ENCODE peak calls at places on chromosomes 7 and 10, in eight cellular contexts. C is left colon; P is neural crest cell; G is HS-5; H is stimulated activated CD8-positive, alpha-beta memory T cell treated with anti-CD3 and anti-CD28 coated beads, Interleukin-4, amount 100 ng/mL, for 4 hours; F is fibroblast of pulmonary artery; N is esophagus muscularis mucosa; Z is GOT3. T is an unnamed sample.

GRCh38 chr10:7872041-7872442 is 53.7 kb downstream of the TAF3 start:
- DNase-seq in H (no peak), P (no peak), F (peak), Z (no peak), C (no peak), N (no peak), G (no peak), T (peak)

GRCh38 chr7:78571292-78571691 is 772.7 kb downstream of the PHTF2 start:
- DNase-seq in Z (no peak), P (no peak), F (no peak), C (no peak), N (no peak), H (no peak), G (no peak), T (no peak)

GRCh38 chr7:121313220-121313792 is 15.5 kb upstream of the WNT16 start:
- DNase-seq in H (no peak), P (no peak), F (no peak), C (no peak), N (no peak), G (no peak), Z (no peak), T (no peak)

GRCh38 chr7:17185690-17186070 is 112.8 kb upstream of the AHR start:
- DNase-seq in C (no peak), P (no peak), G (no peak), F (peak), N (no peak), H (no peak), Z (no peak), T (peak)

GRCh38 chr7:106959753-106960152 is 84.8 kb upstream of the PRKAR2B start:
- DNase-seq in F (no peak), Z (no peak), P (no peak), N (no peak), H (no peak), G (no peak), C (no peak), T (no peak)

GRCh38 chr10:52031771-52032170 is 282.3 kb upstream of the DKK1 start:
- DNase-seq in P (no peak), C (no peak), N (no peak), Z (no peak), H (no peak), F (peak), G (no peak), T (no peak)

GRCh38 chr7:155361947-155362346 is 64.3 kb downstream of the INSIG1 start:
- DNase-seq in P (no peak), G (no peak), H (no peak), F (no peak), C (no peak), N (no peak), Z (no peak), T (no peak)

GRCh38 chr7:44286618-44287487 is 38.5 kb downstream of the CAMK2B start:
- DNase-seq in C (peak), H (no peak), Z (no peak), G (no peak), N (no peak), F (no peak), P (no peak), T (no peak)

GRCh38 chr10:6721480-6721879 is 141.4 kb upstream of the PRKCQ start:
- DNase-seq in C (no peak), F (peak), H (no peak), N (no peak), P (no peak), Z (no peak), G (peak), T (peak)

GRCh38 chr10:72274730-72275350 is 1.1 kb downstream of the DDIT4 start:
- DNase-seq in P (peak), Z (no peak), N (no peak), F (peak), G (no peak), C (peak), H (peak), T (peak)

GRCh38 chr7:151428393-151429231 is 11.3 kb downstream of the CRYGN start:
- DNase-seq in F (peak), G (no peak), Z (no peak), C (no peak), H (no peak), N (no peak), P (no peak), T (no peak)

GRCh38 chr7:14219125-14219524 is 229.7 kb upstream of the ETV1 start:
- DNase-seq in G (no peak), C (no peak), Z (no peak), N (no peak), P (no peak), F (peak), H (no peak), T (peak)

GRCh38 chr7:131654249-131654558 is 97.8 kb upstream of the PODXL start:
- DNase-seq in G (no peak), C (no peak), Z (no peak), H (no peak), N (no peak), F (no peak), P (no peak), T (no peak)

GRCh38 chr10:52185256-52185655 is 128.8 kb upstream of the DKK1 start:
- DNase-seq in Z (no peak), N (no peak), F (no peak), P (no peak), H (no peak), C (no peak), G (no peak), T (no peak)

GRCh38 chr10:120735773-120736371 is 115.3 kb upstream of the WDR11 start:
- DNase-seq in G (no peak), F (peak), C (no peak), H (no peak), N (no peak), Z (no peak), P (no peak), T (peak)

GRCh38 chr10:126331101-126331500 is 57.2 kb downstream of the ADAM12 start:
- DNase-seq in F (no peak), C (no peak), Z (no peak), N (no peak), G (peak), H (no peak), P (no peak), T (peak)

GRCh38 chr7:27184342-27185012 is 555 bp downstream of the HOXA11 start:
- DNase-seq in C (peak), P (no peak), F (peak), G (no peak), Z (no peak), N (no peak), H (no peak), T (peak)

GRCh38 chr7:101537205-101537604 is 91.9 kb downstream of the MYL10 start:
- DNase-seq in P (no peak), N (no peak), H (no peak), Z (peak), C (no peak), F (no peak), G (no peak), T (peak)

GRCh38 chr10:72665925-72666324 is 26.0 kb upstream of the MCU start:
- DNase-seq in F (no peak), G (peak), H (no peak), N (no peak), P (no peak), Z (no peak), C (no peak), T (peak)

GRCh38 chr10:80154978-80155695 is 22.6 kb downstream of the PLAC9 start:
- DNase-seq in N (no peak), G (peak), H (no peak), Z (peak), P (no peak), F (peak), C (no peak), T (peak)

GRCh38 chr7:574661-575395 is 55.2 kb upstream of the PDGFA start:
- DNase-seq in F (no peak), N (no peak), C (no peak), P (no peak), G (no peak), Z (no peak), H (no peak), T (no peak)

GRCh38 chr10:110918269-110918632 is 729 bp downstream of the BBIP1 start:
- DNase-seq in Z (no peak), P (peak), F (peak), N (peak), C (peak), G (peak), H (peak), T (peak)

GRCh38 chr10:52532650-52533290 is 218.7 kb downstream of the DKK1 start:
- DNase-seq in G (no peak), H (no peak), C (no peak), F (no peak), N (no peak), Z (no peak), P (no peak), T (no peak)

GRCh38 chr10:131653140-131653539 is 247.7 kb upstream of the PPP2R2D start:
- DNase-seq in F (no peak), P (no peak), H (no peak), Z (no peak), G (no peak), C (no peak), N (no peak), T (no peak)

GRCh38 chr7:90669492-90669891 is 73.4 kb downstream of the CDK14 start:
- DNase-seq in H (no peak), P (no peak), F (no peak), C (no peak), G (no peak), N (no peak), Z (no peak), T (no peak)

GRCh38 chr7:122352454-122352853 is 47.9 kb upstream of the FEZF1 start:
- DNase-seq in G (no peak), N (no peak), Z (no peak), P (no peak), F (no peak), C (no peak), H (no peak), T (no peak)

GRCh38 chr7:111092406-111093160 is 1.7 kb downstream of the LRRN3 start:
- DNase-seq in Z (no peak), H (no peak), G (no peak), F (no peak), C (no peak), N (no peak), P (no peak), T (no peak)

GRCh38 chr7:24831240-24831639 is 74.0 kb upstream of the GSDME start:
- DNase-seq in G (peak), C (no peak), F (peak), Z (no peak), P (no peak), H (no peak), N (no peak), T (peak)

GRCh38 chr10:89651205-89651915 is 6.3 kb upstream of the PANK1 start:
- DNase-seq in F (no peak), H (no peak), P (no peak), N (peak), Z (no peak), G (no peak), C (no peak), T (no peak)

GRCh38 chr7:142770720-142771352 is at the start of gene PRSS2:
- DNase-seq in F (no peak), P (no peak), N (no peak), Z (no peak), G (no peak), H (no peak), C (no peak), T (no peak)

GRCh38 chr10:103739039-103739764 is 116.2 kb downstream of the SH3PXD2A start:
- DNase-seq in F (peak), G (peak), P (no peak), N (no peak), C (no peak), H (no peak), Z (peak), T (peak)

GRCh38 chr7:132576723-132577089 is 436 bp upstream of the PLXNA4 start:
- DNase-seq in G (no peak), P (no peak), Z (no peak), N (no peak), F (no peak), H (no peak), C (no peak), T (no peak)

T was measured in HCEC 1CT.